ENCODE peak calls at places on chromosomes 6 and 20, in seven cellular contexts. A, R, N, W, H, Z and U are unnamed samples.

GRCh38 chr20:29873946-29874345 is 1383.5 kb upstream of the DEFB115 start:
- DNase-seq in A (peak; percentile 84), Z (no peak), W (no peak), N (peak; percentile 16), R (peak; percentile 22), H (peak; percentile 70), U (peak; percentile 48)

GRCh38 chr20:43432498-43432897 is 25.2 kb upstream of the SRSF6 start:
- DNase-seq in N (no peak), A (no peak), W (no peak), Z (no peak), H (no peak), R (no peak), U (no peak)

GRCh38 chr20:20664795-20665194 is 47.6 kb downstream of the RALGAPA2 start:
- DNase-seq in W (no peak), N (no peak), R (no peak), A (no peak), H (peak; percentile 16), Z (no peak), U (peak; percentile 49)

GRCh38 chr6:131756039-131756438 is 45.2 kb upstream of the CTAGE9 start:
- DNase-seq in W (peak; percentile 61), Z (no peak), N (no peak), H (no peak), A (no peak), R (no peak), U (no peak)

GRCh38 chr20:33925867-33926266 is 67.8 kb upstream of the RALY start:
- DNase-seq in A (no peak), H (peak; percentile 16), Z (no peak), W (no peak), N (no peak), R (peak; percentile 42), U (no peak)

GRCh38 chr6:156283091-156283490 is 494.1 kb upstream of the ARID1B start:
- DNase-seq in Z (no peak), W (no peak), A (no peak), N (no peak), H (no peak), R (no peak), U (no peak)

GRCh38 chr20:13121840-13122515 is 99.1 kb upstream of the ISM1 start:
- DNase-seq in W (no peak), A (no peak), H (no peak), N (no peak), Z (no peak), R (no peak), U (no peak)

GRCh38 chr6:53179961-53180651 is 31.5 kb upstream of the GCM1 start:
- DNase-seq in N (peak; percentile 3), W (no peak), R (peak; percentile 33), Z (no peak), H (peak; percentile 87), A (peak; percentile 50), U (peak; percentile 61)

GRCh38 chr6:157233686-157234085 is 89.6 kb downstream of the TMEM242 start:
- DNase-seq in Z (no peak), A (no peak), N (no peak), H (no peak), W (no peak), R (no peak), U (no peak)